ENCODE peak calls at places on chromosomes 11 and 22, in four cellular contexts. F is GM06990, U is AG04450, N is tibial artery. P is an unnamed sample.

GRCh38 chr11:284081-285020 is 4.6 kb upstream of the PGGHG start:
- DNase-seq in F (no peak), U (no peak), N (no peak), P (no peak)

GRCh38 chr11:35675901-35676610 is 13.5 kb downstream of the TRIM44 start:
- DNase-seq in F (no peak), U (no peak), N (no peak), P (no peak)

GRCh38 chr11:58574851-58575250 is 805 bp downstream of the LPXN start:
- DNase-seq in F (no peak), U (no peak), N (no peak), P (peak; percentile 36)

GRCh38 chr11:13313005-13313819 is 35.6 kb downstream of the BMAL1 start:
- DNase-seq in F (no peak), U (no peak), N (no peak), P (no peak)

GRCh38 chr22:28930357-28931007 is 47.1 kb downstream of the ZNRF3 start:
- DNase-seq in F (no peak), U (no peak), N (no peak), P (no peak)

GRCh38 chr11:122742350-122742749 is 86.8 kb downstream of the UBASH3B start:
- DNase-seq in F (no peak), U (no peak), N (no peak), P (no peak)

GRCh38 chr11:128135451-128135850 is 451.9 kb downstream of the ETS1 start:
- DNase-seq in F (no peak), U (no peak), N (no peak), P (no peak)

GRCh38 chr22:21659864-21660525 is 5.8 kb upstream of the PPIL2 start:
- DNase-seq in F (no peak), U (no peak), N (no peak), P (no peak)

GRCh38 chr11:17077240-17077519 is 287 bp downstream of the RPS13 start:
- DNase-seq in F (no peak), U (no peak), N (no peak), P (no peak)

GRCh38 chr11:66008468-66009101 is 3.2 kb upstream of the CST6 start:
- DNase-seq in F (no peak), U (no peak), N (no peak), P (no peak)

GRCh38 chr11:72856065-72856464 is 41.9 kb downstream of the ATG16L2 start:
- DNase-seq in F (no peak), U (no peak), N (peak; percentile 47), P (no peak)

GRCh38 chr22:17271711-17272451 is 52.6 kb upstream of the ADA2 start:
- DNase-seq in F (no peak), U (no peak), N (no peak), P (no peak)

GRCh38 chr22:17120281-17120680 is 879 bp downstream of the TMEM121B start:
- DNase-seq in F (peak; percentile 44), U (no peak), N (no peak), P (no peak)

GRCh38 chr11:126862664-126863247 is 137.8 kb downstream of the KIRREL3 start:
- DNase-seq in F (peak; percentile 18), U (no peak), N (no peak), P (no peak)

GRCh38 chr11:125170406-125171031 is 6.0 kb downstream of the PKNOX2 start:
- DNase-seq in F (no peak), U (peak; percentile 84), N (peak; percentile 56), P (no peak)

GRCh38 chr11:64206457-64207246 is at the start of gene FERMT3:
- DNase-seq in F (peak; percentile 81), U (no peak), N (peak; percentile 71), P (no peak)

GRCh38 chr11:70498171-70498571 is 99.8 kb downstream of the CTTN start:
- DNase-seq in F (no peak), U (no peak), N (no peak), P (no peak)

GRCh38 chr11:47409440-47410403 is 1.3 kb downstream of the SLC39A13 start:
- DNase-seq in F (no peak), U (no peak), N (no peak), P (no peak)

GRCh38 chr22:37471721-37472417 is 14.3 kb downstream of the MFNG start:
- DNase-seq in F (no peak), U (no peak), N (no peak), P (no peak)

GRCh38 chr11:33633251-33634003 is 67.2 kb downstream of the C11orf91 start:
- DNase-seq in F (no peak), U (no peak), N (no peak), P (no peak)

GRCh38 chr11:30741039-30741550 is 154.9 kb upstream of the MPPED2 start:
- DNase-seq in F (no peak), U (peak; percentile 11), N (no peak), P (peak; percentile 66)

GRCh38 chr11:119459293-119459976 is 36.5 kb upstream of the THY1 start:
- DNase-seq in F (no peak), U (no peak), N (no peak), P (no peak)

GRCh38 chr22:49931863-49932262 is 13.4 kb downstream of the CRELD2 start:
- DNase-seq in F (no peak), U (no peak), N (no peak), P (no peak)

GRCh38 chr22:49930128-49930527 is 11.7 kb downstream of the CRELD2 start:
- DNase-seq in F (no peak), U (no peak), N (no peak), P (no peak)

GRCh38 chr22:49928571-49929552 is 10.4 kb downstream of the CRELD2 start:
- DNase-seq in F (no peak), U (no peak), N (no peak), P (no peak)

GRCh38 chr22:49929553-49929979 is 11.1 kb downstream of the CRELD2 start:
- DNase-seq in F (peak; percentile 80), U (no peak), N (no peak), P (no peak)

GRCh38 chr22:49930596-49931412 is 12.4 kb downstream of the CRELD2 start:
- DNase-seq in F (peak; percentile 64), U (no peak), N (peak; percentile 80), P (peak; percentile 19)
- H3K27me3 ChIP-seq in F (no peaks in the 10 kb centered on the region), U (no peaks in the 10 kb centered on the region), N (peaks cover 12% of the 10 kb centered on the region), P (no peaks in the 10 kb centered on the region)

GRCh38 chr11:99424313-99425084 is 403.8 kb downstream of the CNTN5 start:
- DNase-seq in F (no peak), U (no peak), N (no peak), P (no peak)

GRCh38 chr11:99419991-99420390 is 399.2 kb downstream of the CNTN5 start:
- DNase-seq in F (no peak), U (no peak), N (no peak), P (no peak)

GRCh38 chr11:99425596-99425995 is 404.8 kb downstream of the CNTN5 start:
- DNase-seq in F (no peak), U (no peak), N (no peak), P (no peak)

GRCh38 chr11:99422581-99423434 is 402.1 kb downstream of the CNTN5 start:
- DNase-seq in F (no peak), U (no peak), N (no peak), P (no peak)

GRCh38 chr11:99423435-99423983 is 402.8 kb downstream of the CNTN5 start:
- DNase-seq in F (no peak), U (no peak), N (no peak), P (no peak)
- H3K4me3 ChIP-seq in F (no peak overlapping the region), U (no peak overlapping the region), N (no peak overlapping the region), P (no peak overlapping the region)

GRCh38 chr22:34842630-34843029 is 223.3 kb upstream of the ISX start:
- DNase-seq in F (no peak), U (no peak), N (no peak), P (no peak)
- TF ChIP-seq CTCF in F (peak; percentile 36), U (no peak), N (no peak), P (peak; percentile 15)

DNA sequence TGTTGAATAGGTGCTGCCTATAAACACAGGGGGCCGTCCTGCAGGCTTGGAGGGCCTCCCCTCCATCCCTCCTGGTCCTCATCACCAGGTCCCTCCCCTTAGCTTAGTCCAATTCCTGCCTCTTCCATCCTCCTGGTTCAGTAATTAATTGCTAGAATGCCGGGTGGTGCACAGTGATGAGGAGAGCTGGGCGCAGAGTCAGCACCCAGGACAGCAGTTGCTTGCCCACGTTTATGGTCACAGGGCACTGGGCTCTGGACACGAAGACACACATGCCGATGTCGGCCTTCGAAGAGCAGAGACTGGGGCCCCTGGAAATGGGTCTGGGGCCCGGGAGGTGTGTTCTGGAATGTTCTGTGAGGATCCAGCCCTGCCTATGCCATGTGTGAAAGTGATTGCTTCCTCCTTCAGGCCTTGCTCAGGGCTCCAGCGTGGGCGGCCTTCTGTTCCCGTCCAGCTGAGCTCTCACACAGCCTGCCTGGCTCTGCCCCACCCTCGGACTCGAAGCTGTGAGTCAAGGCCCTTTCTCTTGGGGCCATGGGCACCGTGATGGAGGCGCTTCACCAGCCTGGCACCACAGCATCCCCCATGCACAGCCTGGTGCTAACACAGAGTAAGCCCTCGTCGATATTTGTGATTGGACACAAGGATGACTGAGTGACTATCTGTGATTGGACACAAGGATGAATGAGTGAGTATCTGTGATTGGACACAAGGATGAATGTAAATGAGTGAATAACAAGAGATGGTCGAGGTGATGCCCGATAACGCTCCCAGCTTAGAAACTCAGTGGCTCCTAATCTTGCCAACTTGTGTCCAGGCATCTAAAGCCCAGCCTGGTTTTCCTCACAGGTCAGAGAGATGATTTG is 884.7 kb downstream of the BRD1 start:
- DNase-seq in F (no peak), U (no peak), N (no peak), P (no peak)
- H3K27me3 ChIP-seq in F (no peaks in the 10 kb centered on the region), U (no peaks in the 10 kb centered on the region), N (peaks cover 11% of the 10 kb centered on the region), P (no peaks in the 10 kb centered on the region)

GRCh38 chr22:24424901-24425775 is 2.3 kb upstream of the ADORA2A start:
- DNase-seq in F (no peak), U (no peak), N (no peak), P (no peak)

GRCh38 chr22:24421428-24421931 is 5.9 kb upstream of the ADORA2A start:
- DNase-seq in F (no peak), U (no peak), N (no peak), P (no peak)

GRCh38 chr22:24422078-24422665 is 5.2 kb upstream of the ADORA2A start:
- DNase-seq in F (no peak), U (no peak), N (no peak), P (no peak)

GRCh38 chr22:24424001-24424900 is 3.1 kb upstream of the ADORA2A start:
- DNase-seq in F (peak; percentile 60), U (no peak), N (no peak), P (no peak)

GRCh38 chr22:24423519-24424000 is 3.8 kb upstream of the ADORA2A start:
- DNase-seq in F (peak; percentile 72), U (no peak), N (no peak), P (no peak)
- H3K4me3 ChIP-seq in F (peak overlapping the region; percentile 81), U (peak overlapping the region; percentile 56), N (peak overlapping the region; percentile 54), P (peak overlapping the region; percentile 56)

GRCh38 chr11:69102732-69103615 is 52.8 kb upstream of the SMIM38 start:
- DNase-seq in F (no peak), U (no peak), N (no peak), P (no peak)
- TF ChIP-seq CTCF in F (peak; percentile 21), U (peak; percentile 28), N (no peak), P (no peak)

GRCh38 chr11:1673841-1674193 is 23.2 kb upstream of the KRTAP5-6 start:
- DNase-seq in F (no peak), U (no peak), N (no peak), P (no peak)

GRCh38 chr11:1669546-1670218 is 27.3 kb upstream of the KRTAP5-6 start:
- DNase-seq in F (no peak), U (no peak), N (no peak), P (no peak)

GRCh38 chr11:1670928-1671371 is 26.0 kb upstream of the KRTAP5-6 start:
- DNase-seq in F (no peak), U (no peak), N (peak; percentile 5), P (no peak)

GRCh38 chr11:1672613-1673400 is 24.2 kb upstream of the KRTAP5-6 start:
- DNase-seq in F (no peak), U (no peak), N (peak; percentile 3), P (no peak)

GRCh38 chr11:1671658-1672057 is 25.3 kb upstream of the KRTAP5-6 start:
- DNase-seq in F (no peak), U (no peak), N (peak; percentile 7), P (no peak)
- H3K27me3 ChIP-seq in F (peaks cover 1% of the 10 kb centered on the region), U (peaks cover 46% of the 10 kb centered on the region), N (peaks cover 54% of the 10 kb centered on the region), P (peaks cover 31% of the 10 kb centered on the region)

P was measured in BJ.